ENCODE peak calls at places on chromosomes 5 and 9, in seven cellular contexts. A, X, Y, T, V, L and D are unnamed samples.

GRCh38 chr9:123382659-123383511 is 26.9 kb downstream of the CRB2 start:
- DNase-seq in X (peak), V (no peak), T (no peak), A (no peak), L (no peak), Y (no peak), D (no peak)

GRCh38 chr5:150511641-150512367 is 3.9 kb downstream of the NDST1 start:
- DNase-seq in V (no peak), L (no peak), Y (peak), A (no peak), X (peak), T (no peak), D (peak)

GRCh38 chr5:36418172-36418979 is 116.7 kb upstream of the RANBP3L start:
- DNase-seq in T (no peak), V (no peak), L (no peak), A (no peak), Y (no peak), X (no peak), D (no peak)

GRCh38 chr5:130335116-130335515 is 430.9 kb downstream of the CHSY3 start:
- DNase-seq in X (no peak), A (no peak), L (no peak), Y (no peak), V (no peak), T (no peak), D (no peak)

GRCh38 chr9:72464819-72465218 is 56.6 kb upstream of the TMC1 start:
- DNase-seq in V (no peak), L (no peak), Y (no peak), A (no peak), X (no peak), T (no peak), D (no peak)

GRCh38 chr5:54720346-54720745 is 202.8 kb downstream of the SNX18 start:
- DNase-seq in T (no peak), L (no peak), Y (no peak), V (no peak), X (no peak), A (no peak), D (no peak)

GRCh38 chr9:91433180-91433579 is 9.5 kb upstream of the NFIL3 start:
- DNase-seq in T (no peak), X (no peak), A (peak), V (no peak), L (no peak), Y (peak), D (peak)

GRCh38 chr5:73205309-73205708 is 32.3 kb downstream of the TMEM174 start:
- DNase-seq in X (no peak), Y (no peak), T (no peak), L (no peak), A (no peak), V (no peak), D (no peak)

GRCh38 chr9:26813247-26813646 is 79.4 kb downstream of the CAAP1 start:
- DNase-seq in V (no peak), T (no peak), A (no peak), X (no peak), L (no peak), Y (no peak), D (no peak)

GRCh38 chr5:16539169-16539666 is 73.6 kb upstream of the ZNF622 start:
- DNase-seq in L (no peak), V (no peak), A (no peak), T (no peak), X (no peak), Y (peak), D (peak)

GRCh38 chr9:32603914-32604852 is 31.2 kb upstream of the NDUFB6 start:
- DNase-seq in Y (peak), T (no peak), L (no peak), V (no peak), A (no peak), X (no peak), D (no peak)

GRCh38 chr9:133342570-133342969 is 5.4 kb downstream of the MED22 start:
- DNase-seq in A (no peak), X (no peak), Y (no peak), L (no peak), V (no peak), T (no peak), D (no peak)

GRCh38 chr9:115204827-115205506 is 87.0 kb upstream of the TNC start:
- DNase-seq in X (no peak), L (no peak), A (no peak), Y (peak), V (no peak), T (no peak), D (peak)

GRCh38 chr5:55694152-55694830 is 17.8 kb downstream of the SLC38A9 start:
- DNase-seq in L (no peak), A (no peak), T (no peak), X (no peak), V (peak), Y (peak), D (no peak)

GRCh38 chr9:100466828-100467220 is 6.1 kb upstream of the TMEFF1 start:
- DNase-seq in T (no peak), A (no peak), L (no peak), X (no peak), Y (peak), V (no peak), D (no peak)

GRCh38 chr9:79572891-79573696 is 1.3 kb downstream of the TLE4 start:
- DNase-seq in X (peak), T (peak), L (peak), V (peak), Y (peak), A (no peak), D (no peak)